ENCODE peak calls at places on chromosomes 5 and 9, in six cellular contexts. One of them, this sample, is unnamed.

GRCh38 chr5:132055808-132056609 is 4.4 kb upstream of the IL3 start:
- DNase-seq in brain microvascular endothelial cell: no peak
- DNase-seq in ovary: no peak
- DNase-seq in mucosa of descending colon: peak
- DNase-seq in mesothelial cell of epicardium: peak
- DNase-seq in astrocyte: no peak
- DNase-seq in this sample: peak

GRCh38 chr5:60379907-60380306 is 320.1 kb downstream of the DEPDC1B start:
- DNase-seq in brain microvascular endothelial cell: no peak
- DNase-seq in ovary: no peak
- DNase-seq in mucosa of descending colon: no peak
- DNase-seq in mesothelial cell of epicardium: no peak
- DNase-seq in astrocyte: no peak
- DNase-seq in this sample: no peak

GRCh38 chr9:134661791-134662142 is 20.2 kb downstream of the COL5A1 start:
- DNase-seq in brain microvascular endothelial cell: peak
- DNase-seq in ovary: no peak
- DNase-seq in mucosa of descending colon: peak
- DNase-seq in mesothelial cell of epicardium: no peak
- DNase-seq in astrocyte: peak
- DNase-seq in this sample: no peak

GRCh38 chr5:140725799-140726471 is 25.7 kb downstream of the ZMAT2 start:
- DNase-seq in brain microvascular endothelial cell: peak
- DNase-seq in ovary: no peak
- DNase-seq in mucosa of descending colon: no peak
- DNase-seq in mesothelial cell of epicardium: peak
- DNase-seq in astrocyte: peak
- DNase-seq in this sample: peak

GRCh38 chr9:128304151-128304970 is 17.9 kb downstream of the TRUB2 start:
- DNase-seq in brain microvascular endothelial cell: no peak
- DNase-seq in ovary: no peak
- DNase-seq in mucosa of descending colon: no peak
- DNase-seq in mesothelial cell of epicardium: no peak
- DNase-seq in astrocyte: no peak
- DNase-seq in this sample: no peak

GRCh38 chr5:173263566-173263965 is 28.6 kb upstream of the NKX2-5 start:
- DNase-seq in brain microvascular endothelial cell: no peak
- DNase-seq in ovary: no peak
- DNase-seq in mucosa of descending colon: no peak
- DNase-seq in mesothelial cell of epicardium: no peak
- DNase-seq in astrocyte: no peak
- DNase-seq in this sample: no peak

GRCh38 chr5:59021837-59022514 is 439.1 kb downstream of the RAB3C start:
- DNase-seq in brain microvascular endothelial cell: no peak
- DNase-seq in ovary: no peak
- DNase-seq in mucosa of descending colon: no peak
- DNase-seq in mesothelial cell of epicardium: no peak
- DNase-seq in astrocyte: no peak
- DNase-seq in this sample: no peak

GRCh38 chr9:2418619-2419018 is 203.0 kb upstream of the VLDLR start:
- DNase-seq in brain microvascular endothelial cell: peak
- DNase-seq in ovary: peak
- DNase-seq in mucosa of descending colon: no peak
- DNase-seq in mesothelial cell of epicardium: no peak
- DNase-seq in astrocyte: peak
- DNase-seq in this sample: no peak

GRCh38 chr5:90356612-90357011 is 52.9 kb downstream of the CETN3 start:
- DNase-seq in brain microvascular endothelial cell: peak
- DNase-seq in ovary: no peak
- DNase-seq in mucosa of descending colon: no peak
- DNase-seq in mesothelial cell of epicardium: no peak
- DNase-seq in astrocyte: peak
- DNase-seq in this sample: no peak

GRCh38 chr5:74075900-74076484 is 450.0 kb downstream of the ARHGEF28 start:
- DNase-seq in brain microvascular endothelial cell: peak
- DNase-seq in ovary: no peak
- DNase-seq in mucosa of descending colon: no peak
- DNase-seq in mesothelial cell of epicardium: no peak
- DNase-seq in astrocyte: no peak
- DNase-seq in this sample: no peak

GRCh38 chr5:89457411-89458329 is 574.7 kb upstream of the MEF2C start:
- DNase-seq in brain microvascular endothelial cell: peak
- DNase-seq in ovary: no peak
- DNase-seq in mucosa of descending colon: no peak
- DNase-seq in mesothelial cell of epicardium: no peak
- DNase-seq in astrocyte: peak
- DNase-seq in this sample: no peak

GRCh38 chr5:114319821-114320220 is 42.0 kb upstream of the KCNN2 start:
- DNase-seq in brain microvascular endothelial cell: no peak
- DNase-seq in ovary: no peak
- DNase-seq in mucosa of descending colon: no peak
- DNase-seq in mesothelial cell of epicardium: no peak
- DNase-seq in astrocyte: no peak
- DNase-seq in this sample: no peak

GRCh38 chr9:124621371-124622328 is 114.5 kb upstream of the NR5A1 start:
- DNase-seq in brain microvascular endothelial cell: peak
- DNase-seq in ovary: no peak
- DNase-seq in mucosa of descending colon: no peak
- DNase-seq in mesothelial cell of epicardium: no peak
- DNase-seq in astrocyte: peak
- DNase-seq in this sample: no peak

GRCh38 chr9:113350937-113351336 is 1.6 kb downstream of the BSPRY start:
- DNase-seq in brain microvascular endothelial cell: no peak
- DNase-seq in ovary: no peak
- DNase-seq in mucosa of descending colon: no peak
- DNase-seq in mesothelial cell of epicardium: no peak
- DNase-seq in astrocyte: no peak
- DNase-seq in this sample: no peak

GRCh38 chr9:92724528-92725265 is 39.9 kb downstream of the BICD2 start:
- DNase-seq in brain microvascular endothelial cell: no peak
- DNase-seq in ovary: peak
- DNase-seq in mucosa of descending colon: no peak
- DNase-seq in mesothelial cell of epicardium: no peak
- DNase-seq in astrocyte: no peak
- DNase-seq in this sample: no peak

GRCh38 chr5:153965102-153965645 is 73.5 kb downstream of the FAM114A2 start:
- DNase-seq in brain microvascular endothelial cell: peak
- DNase-seq in ovary: no peak
- DNase-seq in mucosa of descending colon: no peak
- DNase-seq in mesothelial cell of epicardium: no peak
- DNase-seq in astrocyte: no peak
- DNase-seq in this sample: peak

GRCh38 chr5:5018560-5018935 is 121.6 kb upstream of the ADAMTS16 start:
- DNase-seq in brain microvascular endothelial cell: peak
- DNase-seq in ovary: no peak
- DNase-seq in mucosa of descending colon: no peak
- DNase-seq in mesothelial cell of epicardium: no peak
- DNase-seq in astrocyte: peak
- DNase-seq in this sample: no peak

GRCh38 chr5:159458217-159458711 is 128.0 kb upstream of the IL12B start:
- DNase-seq in brain microvascular endothelial cell: no peak
- DNase-seq in ovary: no peak
- DNase-seq in mucosa of descending colon: no peak
- DNase-seq in mesothelial cell of epicardium: no peak
- DNase-seq in astrocyte: no peak
- DNase-seq in this sample: no peak

GRCh38 chr5:143008809-143009521 is 238.8 kb downstream of the ARHGAP26 start:
- DNase-seq in brain microvascular endothelial cell: peak
- DNase-seq in ovary: no peak
- DNase-seq in mucosa of descending colon: no peak
- DNase-seq in mesothelial cell of epicardium: no peak
- DNase-seq in astrocyte: peak
- DNase-seq in this sample: no peak

GRCh38 chr5:12934722-12935121 is 1009.8 kb downstream of the DNAH5 start:
- DNase-seq in brain microvascular endothelial cell: no peak
- DNase-seq in ovary: no peak
- DNase-seq in mucosa of descending colon: no peak
- DNase-seq in mesothelial cell of epicardium: no peak
- DNase-seq in astrocyte: no peak
- DNase-seq in this sample: no peak

GRCh38 chr9:96062051-96062450 is 186.6 kb downstream of the ERCC6L2 start:
- DNase-seq in brain microvascular endothelial cell: no peak
- DNase-seq in ovary: no peak
- DNase-seq in mucosa of descending colon: no peak
- DNase-seq in mesothelial cell of epicardium: no peak
- DNase-seq in astrocyte: no peak
- DNase-seq in this sample: no peak

GRCh38 chr9:100933656-100934055 is 94.9 kb upstream of the PLPPR1 start:
- DNase-seq in brain microvascular endothelial cell: no peak
- DNase-seq in ovary: no peak
- DNase-seq in mucosa of descending colon: no peak
- DNase-seq in mesothelial cell of epicardium: no peak
- DNase-seq in astrocyte: peak
- DNase-seq in this sample: no peak

GRCh38 chr5:169870221-169870620 is 110.1 kb downstream of the INSYN2B start:
- DNase-seq in brain microvascular endothelial cell: no peak
- DNase-seq in ovary: no peak
- DNase-seq in mucosa of descending colon: no peak
- DNase-seq in mesothelial cell of epicardium: no peak
- DNase-seq in astrocyte: peak
- DNase-seq in this sample: no peak

GRCh38 chr9:114989600-114990410 is 59.4 kb upstream of the TNFSF8 start:
- DNase-seq in brain microvascular endothelial cell: no peak
- DNase-seq in ovary: no peak
- DNase-seq in mucosa of descending colon: no peak
- DNase-seq in mesothelial cell of epicardium: no peak
- DNase-seq in astrocyte: no peak
- DNase-seq in this sample: no peak

GRCh38 chr9:132243156-132244074 is 81.6 kb downstream of the NTNG2 start:
- DNase-seq in brain microvascular endothelial cell: no peak
- DNase-seq in ovary: no peak
- DNase-seq in mucosa of descending colon: no peak
- DNase-seq in mesothelial cell of epicardium: no peak
- DNase-seq in astrocyte: no peak
- DNase-seq in this sample: no peak
- TF ChIP-seq CTCF in brain microvascular endothelial cell: no peak
- TF ChIP-seq CTCF in ovary: no peak
- TF ChIP-seq CTCF in mucosa of descending colon: no peak
- TF ChIP-seq CTCF in mesothelial cell of epicardium: no peak
- TF ChIP-seq CTCF in astrocyte: no peak
- TF ChIP-seq CTCF in this sample: no peak

DNA sequence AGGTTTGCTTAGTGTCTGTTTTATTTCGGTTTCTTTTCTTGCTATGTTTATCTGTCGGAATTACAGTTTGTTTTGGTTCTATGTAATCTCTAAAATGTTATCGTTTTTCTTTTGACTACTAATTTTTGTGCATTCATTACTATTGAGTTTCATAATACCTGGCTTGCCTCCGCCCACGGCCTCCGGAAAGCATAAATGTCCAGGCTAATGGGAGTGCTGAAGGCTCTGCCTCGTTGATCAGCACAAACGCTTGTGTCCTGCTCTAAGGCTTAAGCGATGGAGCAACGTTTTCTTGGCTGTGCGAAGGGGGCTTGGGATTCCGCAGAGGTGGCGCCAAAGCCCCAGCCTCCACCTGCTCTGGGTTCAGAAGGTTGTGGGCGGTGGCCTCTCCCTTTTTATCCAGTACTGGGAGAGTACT is 19.8 kb downstream of the ANXA2R start:
- DNase-seq in brain microvascular endothelial cell: no peak
- DNase-seq in ovary: no peak
- DNase-seq in mucosa of descending colon: no peak
- DNase-seq in mesothelial cell of epicardium: no peak
- DNase-seq in astrocyte: peak
- DNase-seq in this sample: no peak
- TF ChIP-seq CTCF in brain microvascular endothelial cell: no peak
- TF ChIP-seq CTCF in ovary: no peak
- TF ChIP-seq CTCF in mucosa of descending colon: no peak
- TF ChIP-seq CTCF in mesothelial cell of epicardium: no peak
- TF ChIP-seq CTCF in astrocyte: no peak
- TF ChIP-seq CTCF in this sample: peak

GRCh38 chr9:69674112-69674511 is 1.9 kb upstream of the APBA1 start:
- DNase-seq in brain microvascular endothelial cell: no peak
- DNase-seq in ovary: no peak
- DNase-seq in mucosa of descending colon: no peak
- DNase-seq in mesothelial cell of epicardium: no peak
- DNase-seq in astrocyte: no peak
- DNase-seq in this sample: no peak
- TF ChIP-seq CTCF in brain microvascular endothelial cell: peak
- TF ChIP-seq CTCF in ovary: no peak
- TF ChIP-seq CTCF in mucosa of descending colon: no peak
- TF ChIP-seq CTCF in mesothelial cell of epicardium: no peak
- TF ChIP-seq CTCF in astrocyte: no peak
- TF ChIP-seq CTCF in this sample: no peak

DNA sequence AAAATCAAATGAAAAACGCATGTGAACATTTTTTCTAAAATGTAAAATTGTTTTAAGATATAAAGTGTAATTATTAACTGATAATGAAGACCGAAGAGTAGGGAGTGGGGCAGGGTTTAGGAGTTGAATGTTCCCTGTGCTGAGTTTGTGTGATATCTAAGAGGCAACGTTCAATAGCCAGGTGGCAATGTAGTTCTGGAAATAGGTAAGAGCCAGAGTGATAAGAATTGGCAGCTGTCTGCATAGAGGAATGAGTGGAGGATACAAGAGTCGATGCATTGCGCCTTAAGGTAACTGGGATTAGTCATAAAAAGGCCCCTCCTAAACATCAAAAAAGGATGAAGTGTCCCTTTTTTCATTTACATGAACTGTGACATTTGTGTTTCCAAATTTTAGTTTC is 659.5 kb downstream of the ACTL7B start:
- DNase-seq in brain microvascular endothelial cell: no peak
- DNase-seq in ovary: no peak
- DNase-seq in mucosa of descending colon: no peak
- DNase-seq in mesothelial cell of epicardium: no peak
- DNase-seq in astrocyte: no peak
- DNase-seq in this sample: no peak
- TF ChIP-seq CTCF in brain microvascular endothelial cell: no peak
- TF ChIP-seq CTCF in ovary: no peak
- TF ChIP-seq CTCF in mucosa of descending colon: no peak
- TF ChIP-seq CTCF in mesothelial cell of epicardium: no peak
- TF ChIP-seq CTCF in astrocyte: no peak
- TF ChIP-seq CTCF in this sample: no peak

This sample was measured in glutamatergic neuron.